ENCODE peak calls at places on chromosome 1, in four cellular contexts. One of them, this sample, is unnamed.

GRCh38 chr1:22044690-22045420 is 7.7 kb upstream of the CDC42 start:
- DNase-seq in hepatocyte: no peak
- DNase-seq in KBM-7: no peak
- DNase-seq in midbrain: no peak
- DNase-seq in this sample: no peak

GRCh38 chr1:206686486-206687249 is 2.0 kb downstream of the MAPKAPK2 start:
- DNase-seq in hepatocyte: no peak
- DNase-seq in KBM-7: peak; percentile 45
- DNase-seq in midbrain: no peak
- DNase-seq in this sample: no peak

GRCh38 chr1:180181996-180182675 is 27.5 kb downstream of the QSOX1 start:
- DNase-seq in hepatocyte: no peak
- DNase-seq in KBM-7: no peak
- DNase-seq in midbrain: no peak
- DNase-seq in this sample: peak; percentile 68

GRCh38 chr1:237677979-237678378 is 212.7 kb downstream of the ZP4 start:
- DNase-seq in hepatocyte: peak; percentile 20
- DNase-seq in KBM-7: peak; percentile 2
- DNase-seq in midbrain: peak; percentile 31
- DNase-seq in this sample: no peak

GRCh38 chr1:89102055-89102454 is 23.9 kb downstream of the GBP2 start:
- DNase-seq in hepatocyte: no peak
- DNase-seq in KBM-7: no peak
- DNase-seq in midbrain: no peak
- DNase-seq in this sample: no peak

GRCh38 chr1:113780363-113781146 is 21.3 kb upstream of the PHTF1 start:
- DNase-seq in hepatocyte: no peak
- DNase-seq in KBM-7: peak; percentile 51
- DNase-seq in midbrain: no peak
- DNase-seq in this sample: no peak

GRCh38 chr1:92808353-92808752 is 23.4 kb upstream of the EVI5 start:
- DNase-seq in hepatocyte: no peak
- DNase-seq in KBM-7: no peak
- DNase-seq in midbrain: no peak
- DNase-seq in this sample: no peak

GRCh38 chr1:3651939-3652537 is at the start of gene TP73:
- DNase-seq in hepatocyte: peak; percentile 38
- DNase-seq in KBM-7: no peak
- DNase-seq in midbrain: no peak
- DNase-seq in this sample: peak; percentile 72

GRCh38 chr1:3581296-3581695 is 30.0 kb downstream of the MEGF6 start:
- DNase-seq in hepatocyte: no peak
- DNase-seq in KBM-7: no peak
- DNase-seq in midbrain: no peak
- DNase-seq in this sample: no peak

GRCh38 chr1:52460686-52461085 is 56.3 kb downstream of the PRPF38A start:
- DNase-seq in hepatocyte: no peak
- DNase-seq in KBM-7: no peak
- DNase-seq in midbrain: no peak
- DNase-seq in this sample: no peak

GRCh38 chr1:113905435-113905861 is 322 bp downstream of the DCLRE1B start:
- DNase-seq in hepatocyte: peak; percentile 34
- DNase-seq in KBM-7: no peak
- DNase-seq in midbrain: no peak
- DNase-seq in this sample: no peak